ENCODE peak calls at places on chromosomes 2 and 18, in four cellular contexts. B is mesendoderm, I is H1, L is IMR-90. J is an unnamed sample.

GRCh38 chr2:27751377-27751776 is 20.1 kb upstream of the MRPL33 start:
- DNase-seq in L (no peak), I (no peak), B (no peak), J (no peak)

GRCh38 chr18:48607049-48607984 is 68.5 kb downstream of the CTIF start:
- DNase-seq in B (no peak), L (peak; percentile 90), I (no peak), J (no peak)

GRCh38 chr2:41736105-41736567 is 311.7 kb upstream of the PKDCC start:
- DNase-seq in L (no peak), B (no peak), I (no peak), J (no peak)

GRCh38 chr2:3112553-3112952 is 265.1 kb downstream of the EIPR1 start:
- DNase-seq in B (no peak), I (no peak), L (no peak), J (no peak)

GRCh38 chr2:69099541-69099940 is 86.6 kb downstream of the ANTXR1 start:
- DNase-seq in B (no peak), L (peak; percentile 79), I (no peak), J (no peak)

GRCh38 chr2:121596221-121597080 is 52.8 kb downstream of the CLASP1 start:
- DNase-seq in I (no peak), B (peak; percentile 75), L (peak; percentile 57), J (no peak)

GRCh38 chr2:229586746-229587705 is 127.3 kb downstream of the DNER start:
- DNase-seq in B (peak; percentile 91), L (peak; percentile 60), I (peak; percentile 70), J (peak; percentile 91)

GRCh38 chr2:217092710-217093379 is 233.0 kb upstream of the TNP1 start:
- DNase-seq in I (no peak), L (no peak), B (no peak), J (no peak)

GRCh38 chr2:231680992-231681852 is 27.1 kb upstream of the PTMA start:
- DNase-seq in L (peak; percentile 82), B (peak; percentile 89), I (no peak), J (peak; percentile 92)

GRCh38 chr2:36559221-36559942 is 38.6 kb downstream of the FEZ2 start:
- DNase-seq in B (no peak), I (no peak), L (no peak), J (no peak)

GRCh38 chr18:12391487-12392136 is 14.6 kb upstream of the AFG3L2 start:
- DNase-seq in I (no peak), L (peak; percentile 75), B (peak; percentile 42), J (no peak)

GRCh38 chr2:33047939-33048338 is 101.2 kb downstream of the LTBP1 start:
- DNase-seq in I (no peak), L (peak; percentile 33), B (peak; percentile 61), J (no peak)

GRCh38 chr2:108968619-108969018 is 20.4 kb downstream of the EDAR start:
- DNase-seq in I (no peak), B (peak; percentile 66), L (no peak), J (no peak)

GRCh38 chr2:71452565-71452964 is 796 bp upstream of the DYSF start:
- DNase-seq in I (no peak), B (peak; percentile 82), L (peak; percentile 38), J (peak; percentile 49)

GRCh38 chr2:96507957-96508520 is 2.9 kb upstream of the NEURL3 start:
- DNase-seq in I (no peak), B (peak; percentile 81), L (peak; percentile 10), J (peak; percentile 87)

GRCh38 chr2:133581027-133581760 is 12.9 kb upstream of the NCKAP5 start:
- DNase-seq in L (peak; percentile 86), I (no peak), B (no peak), J (no peak)

GRCh38 chr2:38284971-38285370 is 92.1 kb downstream of the ATL2 start:
- DNase-seq in L (no peak), B (peak; percentile 65), I (no peak), J (no peak)

GRCh38 chr18:62625019-62625418 is 90.3 kb upstream of the PHLPP1 start:
- DNase-seq in I (no peak), L (no peak), B (no peak), J (no peak)

GRCh38 chr18:12092398-12093229 is 1.0 kb upstream of the ANKRD62 start:
- DNase-seq in L (no peak), I (no peak), B (peak; percentile 65), J (peak; percentile 72)

GRCh38 chr2:109185801-109186570 is 57.0 kb downstream of the SH3RF3 start:
- DNase-seq in I (no peak), L (peak; percentile 85), B (no peak), J (no peak)

GRCh38 chr2:110219496-110220192 is 7.3 kb upstream of the MTLN start:
- DNase-seq in L (peak; percentile 48), B (no peak), I (no peak), J (no peak)

GRCh38 chr2:110820128-110820527 is 87.8 kb downstream of the ACOXL start:
- DNase-seq in L (no peak), B (no peak), I (no peak), J (no peak)

GRCh38 chr18:48952287-48953095 is 1.7 kb upstream of the SMAD7 start:
- DNase-seq in L (peak; percentile 86), B (peak; percentile 95), I (no peak), J (peak; percentile 84)

GRCh38 chr2:226795281-226796011 is 4.2 kb downstream of the IRS1 start:
- DNase-seq in L (peak; percentile 56), B (no peak), I (no peak), J (no peak)

GRCh38 chr2:240322231-240322955 is 113.1 kb upstream of the GPC1 start:
- DNase-seq in I (no peak), B (no peak), L (peak; percentile 55), J (no peak)

GRCh38 chr2:27496357-27497287 is at the start of gene GCKR:
- DNase-seq in L (peak; percentile 52), B (no peak), I (no peak), J (no peak)

GRCh38 chr2:237616373-237617304 is 10.7 kb upstream of the LRRFIP1 start:
- DNase-seq in I (no peak), B (no peak), L (peak; percentile 85), J (peak; percentile 15)

GRCh38 chr2:98911376-98912154 is 24.5 kb downstream of the CRACDL start:
- DNase-seq in L (peak; percentile 10), B (no peak), I (no peak), J (no peak)

GRCh38 chr18:76467371-76468190 is 27.5 kb downstream of the ZNF516 start:
- DNase-seq in L (peak; percentile 40), I (no peak), B (no peak), J (no peak)

GRCh38 chr2:65075176-65075575 is 19.0 kb downstream of the CEP68 start:
- DNase-seq in B (no peak), L (peak; percentile 29), I (no peak), J (no peak)

GRCh38 chr2:62440281-62440946 is 65.6 kb downstream of the TMEM17 start:
- DNase-seq in B (no peak), L (no peak), I (no peak), J (no peak)
- H3K4ac ChIP-seq in B (no peak overlapping the region), L (no peak overlapping the region), I (no peak overlapping the region), J (no peak overlapping the region)

GRCh38 chr18:64474279-64474678 is 325.4 kb upstream of the LINC00305 start:
- DNase-seq in B (no peak), I (no peak), L (no peak), J (no peak)

GRCh38 chr18:64474751-64475150 is 325.9 kb upstream of the LINC00305 start:
- DNase-seq in B (no peak), I (no peak), L (no peak), J (no peak)
- H4K5ac ChIP-seq in B (no peak overlapping the region), I (no peak overlapping the region), L (no peak overlapping the region), J (no peak overlapping the region)

GRCh38 chr2:236583621-236584203 is 14.1 kb downstream of the ACKR3 start:
- DNase-seq in L (no peak), I (no peak), B (no peak), J (no peak)
- H3K4ac ChIP-seq in L (no peak overlapping the region), I (no peak overlapping the region), B (no peak overlapping the region), J (no peak overlapping the region)

GRCh38 chr2:1314254-1314653 is 99.0 kb upstream of the TPO start:
- DNase-seq in B (no peak), L (no peak), I (no peak), J (no peak)
- H4K5ac ChIP-seq in B (no peak overlapping the region), L (no peak overlapping the region), I (no peak overlapping the region), J (no peak overlapping the region)

GRCh38 chr2:202148515-202149154 is 75.6 kb downstream of the KIAA2012 start:
- DNase-seq in B (no peak), L (no peak), I (no peak), J (peak; percentile 35)
- H3K4ac ChIP-seq in B (peak overlapping the region; percentile 74), L (peak overlapping the region; percentile 57), I (no peak overlapping the region), J (no peak overlapping the region)

GRCh38 chr2:167404896-167405295 is 516.6 kb downstream of the XIRP2 start:
- DNase-seq in L (peak; percentile 43), B (no peak), I (no peak), J (no peak)
- H4K5ac ChIP-seq in L (no peak overlapping the region), B (no peak overlapping the region), I (no peak overlapping the region), J (no peak overlapping the region)

GRCh38 chr2:53786371-53787254 is at the start of the genes ASB3 and ERLEC1:
- DNase-seq in I (peak; percentile 85), L (peak; percentile 85), B (peak; percentile 97), J (peak; percentile 95)

GRCh38 chr2:53784431-53784830 is 2.3 kb downstream of the ASB3 start:
- DNase-seq in I (no peak), L (peak; percentile 40), B (no peak), J (no peak)

GRCh38 chr2:53785378-53785777 is 1.4 kb downstream of the ASB3 start:
- DNase-seq in I (no peak), B (no peak), L (no peak), J (no peak)

GRCh38 chr2:53787911-53788289 is 1.1 kb downstream of the ERLEC1 start:
- DNase-seq in L (no peak), I (no peak), B (no peak), J (no peak)

GRCh38 chr2:53787255-53787910 is 539 bp downstream of the ERLEC1 start:
- DNase-seq in I (no peak), B (no peak), L (peak; percentile 48), J (no peak)
- H3K4ac ChIP-seq in I (no peak overlapping the region), B (no peak overlapping the region), L (peak overlapping the region; percentile 85), J (no peak overlapping the region)

GRCh38 chr2:196316050-196316430 is 144.7 kb upstream of the STK17B start:
- DNase-seq in B (no peak), I (no peak), L (peak; percentile 33), J (no peak)
- H4K5ac ChIP-seq in B (no peak overlapping the region), I (no peak overlapping the region), L (peak overlapping the region; percentile 93), J (no peak overlapping the region)

DNA sequence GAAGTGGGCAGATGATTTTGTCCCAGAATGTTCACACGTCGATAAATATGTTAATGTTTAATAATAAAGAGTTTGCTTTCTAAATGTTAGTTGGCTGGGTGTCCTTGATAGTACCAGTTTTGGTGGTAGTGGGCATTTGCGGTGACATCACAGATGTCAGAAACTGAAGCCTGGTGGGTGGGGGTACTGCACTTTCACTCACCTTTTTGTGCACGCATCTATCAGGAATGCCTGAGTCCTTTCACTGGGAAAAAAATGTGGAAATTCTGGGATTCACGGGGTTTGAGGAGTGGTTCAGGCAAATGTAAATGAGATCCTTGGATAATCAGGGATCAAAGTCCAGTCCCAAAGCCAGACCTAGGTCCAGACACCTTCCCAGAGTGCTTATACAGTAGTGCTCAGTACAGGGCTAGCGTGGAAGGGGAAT is 3.2 kb downstream of the EPAS1 start:
- DNase-seq in L (no peak), I (no peak), B (no peak), J (no peak)
- H3K4ac ChIP-seq in L (peak overlapping the region; percentile 8), I (no peak overlapping the region), B (no peak overlapping the region), J (no peak overlapping the region)